ENCODE peak calls at places on chromosomes 3 and 15, in ten cellular contexts. One of them, this sample, is unnamed.

GRCh38 chr15:43410572-43411214 is 39.8 kb downstream of the TUBGCP4 start:
- DNase-seq in stomach: no peak
- DNase-seq in uterus: no peak
- DNase-seq in choroid plexus epithelial cell: peak; percentile 66
- DNase-seq in neural progenitor cell: no peak
- DNase-seq in progenitor cell of endocrine pancreas: no peak
- DNase-seq in HFFc6: peak; percentile 48
- DNase-seq in CD4-positive, alpha-beta T cell: no peak
- DNase-seq in activated B cell treated with CpG ODN at 0.5 μM for 24 hours: no peak
- DNase-seq in SK-N-SH: no peak
- DNase-seq in this sample: no peak

GRCh38 chr15:25864966-25865365 is 1.8 kb upstream of the ATP10A start:
- DNase-seq in stomach: no peak
- DNase-seq in uterus: no peak
- DNase-seq in choroid plexus epithelial cell: no peak
- DNase-seq in neural progenitor cell: no peak
- DNase-seq in progenitor cell of endocrine pancreas: no peak
- DNase-seq in HFFc6: peak; percentile 44
- DNase-seq in CD4-positive, alpha-beta T cell: no peak
- DNase-seq in activated B cell treated with CpG ODN at 0.5 μM for 24 hours: no peak
- DNase-seq in SK-N-SH: no peak
- DNase-seq in this sample: no peak

GRCh38 chr15:63970723-63971426 is 75.4 kb downstream of the DAPK2 start:
- DNase-seq in stomach: no peak
- DNase-seq in uterus: no peak
- DNase-seq in choroid plexus epithelial cell: peak; percentile 21
- DNase-seq in neural progenitor cell: no peak
- DNase-seq in progenitor cell of endocrine pancreas: no peak
- DNase-seq in HFFc6: peak; percentile 9
- DNase-seq in CD4-positive, alpha-beta T cell: no peak
- DNase-seq in activated B cell treated with CpG ODN at 0.5 μM for 24 hours: no peak
- DNase-seq in SK-N-SH: no peak
- DNase-seq in this sample: no peak

GRCh38 chr3:113219605-113220300 is 8.4 kb downstream of the BOC start:
- DNase-seq in stomach: no peak
- DNase-seq in uterus: no peak
- DNase-seq in choroid plexus epithelial cell: no peak
- DNase-seq in neural progenitor cell: no peak
- DNase-seq in progenitor cell of endocrine pancreas: no peak
- DNase-seq in HFFc6: no peak
- DNase-seq in CD4-positive, alpha-beta T cell: no peak
- DNase-seq in activated B cell treated with CpG ODN at 0.5 μM for 24 hours: no peak
- DNase-seq in SK-N-SH: no peak
- DNase-seq in this sample: no peak

GRCh38 chr3:179026636-179027035 is 45.0 kb downstream of the ZMAT3 start:
- DNase-seq in stomach: no peak
- DNase-seq in uterus: no peak
- DNase-seq in choroid plexus epithelial cell: peak; percentile 81
- DNase-seq in neural progenitor cell: no peak
- DNase-seq in progenitor cell of endocrine pancreas: no peak
- DNase-seq in HFFc6: no peak
- DNase-seq in CD4-positive, alpha-beta T cell: no peak
- DNase-seq in activated B cell treated with CpG ODN at 0.5 μM for 24 hours: no peak
- DNase-seq in SK-N-SH: no peak
- DNase-seq in this sample: no peak

GRCh38 chr3:53996153-53996861 is 104.6 kb upstream of the SELENOK start:
- DNase-seq in stomach: no peak
- DNase-seq in uterus: no peak
- DNase-seq in choroid plexus epithelial cell: no peak
- DNase-seq in neural progenitor cell: no peak
- DNase-seq in progenitor cell of endocrine pancreas: no peak
- DNase-seq in HFFc6: no peak
- DNase-seq in CD4-positive, alpha-beta T cell: no peak
- DNase-seq in activated B cell treated with CpG ODN at 0.5 μM for 24 hours: no peak
- DNase-seq in SK-N-SH: no peak
- DNase-seq in this sample: no peak

GRCh38 chr3:143634991-143635390 is 213.3 kb downstream of the SLC9A9 start:
- DNase-seq in stomach: peak; percentile 49
- DNase-seq in uterus: no peak
- DNase-seq in choroid plexus epithelial cell: no peak
- DNase-seq in neural progenitor cell: no peak
- DNase-seq in progenitor cell of endocrine pancreas: no peak
- DNase-seq in HFFc6: no peak
- DNase-seq in CD4-positive, alpha-beta T cell: no peak
- DNase-seq in activated B cell treated with CpG ODN at 0.5 μM for 24 hours: no peak
- DNase-seq in SK-N-SH: no peak
- DNase-seq in this sample: no peak

GRCh38 chr15:90953947-90954711 is 555 bp upstream of the RCCD1 start:
- DNase-seq in stomach: no peak
- DNase-seq in uterus: no peak
- DNase-seq in choroid plexus epithelial cell: no peak
- DNase-seq in neural progenitor cell: peak; percentile 45
- DNase-seq in progenitor cell of endocrine pancreas: no peak
- DNase-seq in HFFc6: no peak
- DNase-seq in CD4-positive, alpha-beta T cell: no peak
- DNase-seq in activated B cell treated with CpG ODN at 0.5 μM for 24 hours: no peak
- DNase-seq in SK-N-SH: no peak
- DNase-seq in this sample: no peak

GRCh38 chr15:93417156-93418077 is 328.4 kb upstream of the RGMA start:
- DNase-seq in stomach: no peak
- DNase-seq in uterus: no peak
- DNase-seq in choroid plexus epithelial cell: no peak
- DNase-seq in neural progenitor cell: no peak
- DNase-seq in progenitor cell of endocrine pancreas: no peak
- DNase-seq in HFFc6: no peak
- DNase-seq in CD4-positive, alpha-beta T cell: no peak
- DNase-seq in activated B cell treated with CpG ODN at 0.5 μM for 24 hours: no peak
- DNase-seq in SK-N-SH: no peak
- DNase-seq in this sample: no peak

GRCh38 chr3:109257269-109257668 is 59.0 kb downstream of the DPPA2 start:
- DNase-seq in stomach: no peak
- DNase-seq in uterus: no peak
- DNase-seq in choroid plexus epithelial cell: peak; percentile 94
- DNase-seq in neural progenitor cell: no peak
- DNase-seq in progenitor cell of endocrine pancreas: no peak
- DNase-seq in HFFc6: peak; percentile 41
- DNase-seq in CD4-positive, alpha-beta T cell: no peak
- DNase-seq in activated B cell treated with CpG ODN at 0.5 μM for 24 hours: no peak
- DNase-seq in SK-N-SH: no peak
- DNase-seq in this sample: no peak

GRCh38 chr3:152054315-152054714 is 180.9 kb downstream of the SUCNR1 start:
- DNase-seq in stomach: no peak
- DNase-seq in uterus: no peak
- DNase-seq in choroid plexus epithelial cell: no peak
- DNase-seq in neural progenitor cell: no peak
- DNase-seq in progenitor cell of endocrine pancreas: no peak
- DNase-seq in HFFc6: no peak
- DNase-seq in CD4-positive, alpha-beta T cell: no peak
- DNase-seq in activated B cell treated with CpG ODN at 0.5 μM for 24 hours: no peak
- DNase-seq in SK-N-SH: no peak
- DNase-seq in this sample: no peak

GRCh38 chr3:29533992-29534391 is 253.1 kb downstream of the RBMS3 start:
- DNase-seq in stomach: no peak
- DNase-seq in uterus: no peak
- DNase-seq in choroid plexus epithelial cell: no peak
- DNase-seq in neural progenitor cell: no peak
- DNase-seq in progenitor cell of endocrine pancreas: no peak
- DNase-seq in HFFc6: no peak
- DNase-seq in CD4-positive, alpha-beta T cell: no peak
- DNase-seq in activated B cell treated with CpG ODN at 0.5 μM for 24 hours: no peak
- DNase-seq in SK-N-SH: no peak
- DNase-seq in this sample: no peak

GRCh38 chr3:183653209-183654064 is 18.0 kb downstream of the KLHL24 start:
- DNase-seq in stomach: no peak
- DNase-seq in uterus: no peak
- DNase-seq in choroid plexus epithelial cell: peak; percentile 16
- DNase-seq in neural progenitor cell: peak; percentile 4
- DNase-seq in progenitor cell of endocrine pancreas: no peak
- DNase-seq in HFFc6: no peak
- DNase-seq in CD4-positive, alpha-beta T cell: no peak
- DNase-seq in activated B cell treated with CpG ODN at 0.5 μM for 24 hours: no peak
- DNase-seq in SK-N-SH: no peak
- DNase-seq in this sample: no peak

GRCh38 chr3:194938845-194939531 is 253.3 kb downstream of the FAM43A start:
- DNase-seq in stomach: no peak
- DNase-seq in uterus: peak; percentile 55
- DNase-seq in choroid plexus epithelial cell: no peak
- DNase-seq in neural progenitor cell: no peak
- DNase-seq in progenitor cell of endocrine pancreas: no peak
- DNase-seq in HFFc6: no peak
- DNase-seq in CD4-positive, alpha-beta T cell: no peak
- DNase-seq in activated B cell treated with CpG ODN at 0.5 μM for 24 hours: no peak
- DNase-seq in SK-N-SH: no peak
- DNase-seq in this sample: no peak

GRCh38 chr3:117743962-117744361 is 1034.4 kb downstream of the TUSC7 start:
- DNase-seq in stomach: no peak
- DNase-seq in uterus: no peak
- DNase-seq in choroid plexus epithelial cell: no peak
- DNase-seq in neural progenitor cell: no peak
- DNase-seq in progenitor cell of endocrine pancreas: no peak
- DNase-seq in HFFc6: no peak
- DNase-seq in CD4-positive, alpha-beta T cell: no peak
- DNase-seq in activated B cell treated with CpG ODN at 0.5 μM for 24 hours: no peak
- DNase-seq in SK-N-SH: no peak
- DNase-seq in this sample: no peak

GRCh38 chr15:81341351-81341750 is 17.4 kb upstream of the STARD5 start:
- DNase-seq in stomach: no peak
- DNase-seq in uterus: no peak
- DNase-seq in choroid plexus epithelial cell: no peak
- DNase-seq in neural progenitor cell: no peak
- DNase-seq in progenitor cell of endocrine pancreas: no peak
- DNase-seq in HFFc6: no peak
- DNase-seq in CD4-positive, alpha-beta T cell: no peak
- DNase-seq in activated B cell treated with CpG ODN at 0.5 μM for 24 hours: no peak
- DNase-seq in SK-N-SH: no peak
- DNase-seq in this sample: no peak

GRCh38 chr15:87816016-87816415 is 440.5 kb downstream of the NTRK3 start:
- DNase-seq in stomach: no peak
- DNase-seq in uterus: no peak
- DNase-seq in choroid plexus epithelial cell: no peak
- DNase-seq in neural progenitor cell: no peak
- DNase-seq in progenitor cell of endocrine pancreas: no peak
- DNase-seq in HFFc6: peak; percentile 3
- DNase-seq in CD4-positive, alpha-beta T cell: no peak
- DNase-seq in activated B cell treated with CpG ODN at 0.5 μM for 24 hours: no peak
- DNase-seq in SK-N-SH: no peak
- DNase-seq in this sample: no peak

GRCh38 chr3:124928333-124929202 is 6.0 kb downstream of the MUC13 start:
- DNase-seq in stomach: peak; percentile 76
- DNase-seq in uterus: peak; percentile 54
- DNase-seq in choroid plexus epithelial cell: peak; percentile 85
- DNase-seq in neural progenitor cell: peak; percentile 75
- DNase-seq in progenitor cell of endocrine pancreas: peak; percentile 21
- DNase-seq in HFFc6: peak; percentile 53
- DNase-seq in CD4-positive, alpha-beta T cell: peak; percentile 30
- DNase-seq in activated B cell treated with CpG ODN at 0.5 μM for 24 hours: no peak
- DNase-seq in SK-N-SH: peak; percentile 39
- DNase-seq in this sample: peak; percentile 64

DNA sequence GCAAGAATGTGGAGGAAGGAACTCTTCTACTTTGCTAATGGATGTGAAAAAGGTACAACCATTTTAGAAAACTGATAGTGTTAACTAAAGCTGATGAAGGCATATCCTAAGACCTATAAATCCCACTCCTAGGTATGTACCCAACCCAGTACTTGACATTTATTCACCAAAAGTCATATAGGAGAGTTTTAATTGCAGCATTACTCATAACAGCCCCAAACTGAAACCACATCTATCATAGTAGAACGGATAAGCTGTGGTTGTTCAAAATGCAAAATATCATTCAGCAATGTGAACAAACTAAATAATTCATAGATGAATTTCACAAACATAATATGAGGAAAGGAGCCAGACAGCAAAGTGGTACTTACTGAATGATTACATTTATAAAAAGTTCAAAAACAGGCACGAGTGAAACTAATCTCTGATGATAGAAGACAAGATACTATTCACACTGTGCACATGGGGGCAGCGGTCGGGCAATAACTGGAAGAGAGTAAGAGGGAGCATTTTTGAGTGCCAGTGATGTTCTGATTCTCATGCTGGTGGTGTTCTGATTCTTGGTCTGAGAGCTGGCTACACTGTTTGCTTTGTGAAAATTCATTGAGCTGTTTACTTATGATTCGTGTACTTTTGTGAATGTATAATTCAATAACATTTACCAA is 34.3 kb downstream of the GOLIM4 start:
- DNase-seq in stomach: no peak
- DNase-seq in uterus: no peak
- DNase-seq in choroid plexus epithelial cell: no peak
- DNase-seq in neural progenitor cell: no peak
- DNase-seq in progenitor cell of endocrine pancreas: no peak
- DNase-seq in HFFc6: no peak
- DNase-seq in CD4-positive, alpha-beta T cell: no peak
- DNase-seq in activated B cell treated with CpG ODN at 0.5 μM for 24 hours: no peak
- DNase-seq in SK-N-SH: no peak
- DNase-seq in this sample: no peak
- TF ChIP-seq CTCF in stomach: no peak
- TF ChIP-seq CTCF in uterus: no peak
- TF ChIP-seq CTCF in choroid plexus epithelial cell: peak; percentile 31
- TF ChIP-seq CTCF in neural progenitor cell: no peak
- TF ChIP-seq CTCF in progenitor cell of endocrine pancreas: no peak
- TF ChIP-seq CTCF in HFFc6: peak; percentile 58
- TF ChIP-seq CTCF in CD4-positive, alpha-beta T cell: no peak
- TF ChIP-seq CTCF in activated B cell treated with CpG ODN at 0.5 μM for 24 hours: no peak
- TF ChIP-seq CTCF in SK-N-SH: peak; percentile 40
- TF ChIP-seq CTCF in this sample: no peak

GRCh38 chr3:160885791-160886286 is 129.8 kb downstream of the PPM1L start:
- DNase-seq in stomach: peak; percentile 44
- DNase-seq in uterus: peak; percentile 22
- DNase-seq in choroid plexus epithelial cell: peak; percentile 87
- DNase-seq in neural progenitor cell: peak; percentile 59
- DNase-seq in progenitor cell of endocrine pancreas: peak; percentile 15
- DNase-seq in HFFc6: no peak
- DNase-seq in CD4-positive, alpha-beta T cell: no peak
- DNase-seq in activated B cell treated with CpG ODN at 0.5 μM for 24 hours: no peak
- DNase-seq in SK-N-SH: no peak
- DNase-seq in this sample: peak; percentile 92
- TF ChIP-seq CTCF in stomach: no peak
- TF ChIP-seq CTCF in uterus: no peak
- TF ChIP-seq CTCF in choroid plexus epithelial cell: peak; percentile 17
- TF ChIP-seq CTCF in neural progenitor cell: no peak
- TF ChIP-seq CTCF in progenitor cell of endocrine pancreas: no peak
- TF ChIP-seq CTCF in HFFc6: no peak
- TF ChIP-seq CTCF in CD4-positive, alpha-beta T cell: no peak
- TF ChIP-seq CTCF in activated B cell treated with CpG ODN at 0.5 μM for 24 hours: no peak
- TF ChIP-seq CTCF in SK-N-SH: no peak
- TF ChIP-seq CTCF in this sample: no peak

GRCh38 chr3:128590948-128591347 is 59.7 kb downstream of the RPN1 start:
- DNase-seq in stomach: no peak
- DNase-seq in uterus: no peak
- DNase-seq in choroid plexus epithelial cell: no peak
- DNase-seq in neural progenitor cell: peak; percentile 49
- DNase-seq in progenitor cell of endocrine pancreas: no peak
- DNase-seq in HFFc6: no peak
- DNase-seq in CD4-positive, alpha-beta T cell: no peak
- DNase-seq in activated B cell treated with CpG ODN at 0.5 μM for 24 hours: no peak
- DNase-seq in SK-N-SH: no peak
- DNase-seq in this sample: peak; percentile 49
- TF ChIP-seq CTCF in stomach: no peak
- TF ChIP-seq CTCF in uterus: no peak
- TF ChIP-seq CTCF in choroid plexus epithelial cell: peak; percentile 25
- TF ChIP-seq CTCF in neural progenitor cell: peak; percentile 52
- TF ChIP-seq CTCF in progenitor cell of endocrine pancreas: no peak
- TF ChIP-seq CTCF in HFFc6: peak; percentile 46
- TF ChIP-seq CTCF in CD4-positive, alpha-beta T cell: no peak
- TF ChIP-seq CTCF in activated B cell treated with CpG ODN at 0.5 μM for 24 hours: no peak
- TF ChIP-seq CTCF in SK-N-SH: no peak
- TF ChIP-seq CTCF in this sample: peak; percentile 92

GRCh38 chr15:68630836-68631235 is 52.0 kb downstream of the CORO2B start:
- DNase-seq in stomach: no peak
- DNase-seq in uterus: no peak
- DNase-seq in choroid plexus epithelial cell: no peak
- DNase-seq in neural progenitor cell: no peak
- DNase-seq in progenitor cell of endocrine pancreas: no peak
- DNase-seq in HFFc6: no peak
- DNase-seq in CD4-positive, alpha-beta T cell: no peak
- DNase-seq in activated B cell treated with CpG ODN at 0.5 μM for 24 hours: no peak
- DNase-seq in SK-N-SH: no peak
- DNase-seq in this sample: no peak
- TF ChIP-seq CTCF in stomach: no peak
- TF ChIP-seq CTCF in uterus: no peak
- TF ChIP-seq CTCF in choroid plexus epithelial cell: peak; percentile 37
- TF ChIP-seq CTCF in neural progenitor cell: peak; percentile 23
- TF ChIP-seq CTCF in progenitor cell of endocrine pancreas: no peak
- TF ChIP-seq CTCF in HFFc6: peak; percentile 34
- TF ChIP-seq CTCF in CD4-positive, alpha-beta T cell: no peak
- TF ChIP-seq CTCF in activated B cell treated with CpG ODN at 0.5 μM for 24 hours: no peak
- TF ChIP-seq CTCF in SK-N-SH: peak; percentile 24
- TF ChIP-seq CTCF in this sample: peak; percentile 25

This sample was measured in WERI-Rb-1.